ENCODE peak calls at places on chromosomes 5 and 9, in seven cellular contexts. O is tibial nerve, S is stomach, T is heart left ventricle, M is uterus, Q is HCT116, A is upper lobe of left lung. I is an unnamed sample.

GRCh38 chr5:5046680-5047502 is 93.2 kb upstream of the ADAMTS16 start:
- DNase-seq in O (no peak), S (no peak), T (no peak), M (no peak), Q (no peak), A (no peak), I (no peak)

GRCh38 chr9:61671276-61671973 is 481.6 kb downstream of the SPATA31A7 start:
- DNase-seq in O (no peak), S (no peak), T (no peak), M (no peak), Q (no peak), A (peak; percentile 17), I (no peak)

GRCh38 chr5:128681764-128682664 is 144.0 kb upstream of the FBN2 start:
- DNase-seq in O (no peak), S (no peak), T (no peak), M (no peak), Q (peak; percentile 32), A (no peak), I (no peak)

GRCh38 chr5:168415971-168416370 is 70.3 kb upstream of the RARS1 start:
- DNase-seq in O (no peak), S (no peak), T (no peak), M (no peak), Q (no peak), A (no peak), I (no peak)

GRCh38 chr9:92600742-92601261 is 65.0 kb upstream of the ECM2 start:
- DNase-seq in O (no peak), S (no peak), T (no peak), M (peak; percentile 28), Q (no peak), A (no peak), I (no peak)

GRCh38 chr9:136685792-136686533 is 1.3 kb downstream of the AGPAT2 start:
- DNase-seq in O (no peak), S (no peak), T (peak; percentile 48), M (no peak), Q (no peak), A (peak; percentile 66), I (no peak)

GRCh38 chr5:149735066-149735465 is 5.0 kb downstream of the PPARGC1B start:
- DNase-seq in O (peak; percentile 31), S (no peak), T (no peak), M (no peak), Q (no peak), A (peak; percentile 62), I (peak; percentile 38)

GRCh38 chr5:180399931-180400330 is 46.8 kb upstream of the GFPT2 start:
- DNase-seq in O (no peak), S (no peak), T (no peak), M (no peak), Q (no peak), A (no peak), I (no peak)

GRCh38 chr5:39040875-39041274 is 33.3 kb downstream of the RICTOR start:
- DNase-seq in O (no peak), S (peak; percentile 31), T (no peak), M (no peak), Q (no peak), A (no peak), I (peak; percentile 15)

GRCh38 chr9:132341177-132341840 is 13.5 kb downstream of the SETX start:
- DNase-seq in O (no peak), S (no peak), T (no peak), M (no peak), Q (no peak), A (no peak), I (no peak)

GRCh38 chr9:93108301-93109041 is 12.5 kb downstream of the CARD19 start:
- DNase-seq in O (no peak), S (no peak), T (no peak), M (peak; percentile 15), Q (no peak), A (peak; percentile 22), I (peak; percentile 50)

GRCh38 chr5:10291736-10292135 is 16.0 kb downstream of the CMBL start:
- DNase-seq in O (no peak), S (no peak), T (no peak), M (no peak), Q (no peak), A (no peak), I (no peak)

GRCh38 chr5:91162534-91163381 is 220.4 kb downstream of the ARRDC3 start:
- DNase-seq in O (peak; percentile 73), S (peak; percentile 75), T (peak; percentile 64), M (peak; percentile 66), Q (peak; percentile 51), A (peak; percentile 92), I (peak; percentile 85)

GRCh38 chr9:7578951-7579743 is 220.4 kb downstream of the DMAC1 start:
- DNase-seq in O (no peak), S (no peak), T (no peak), M (no peak), Q (no peak), A (no peak), I (no peak)

GRCh38 chr5:18792145-18792544 is 1157.9 kb downstream of the TAF11L14 start:
- DNase-seq in O (no peak), S (peak; percentile 68), T (no peak), M (no peak), Q (no peak), A (no peak), I (no peak)

GRCh38 chr5:150836703-150837102 is 9.6 kb upstream of the IRGM start:
- DNase-seq in O (no peak), S (no peak), T (no peak), M (no peak), Q (no peak), A (no peak), I (no peak)

GRCh38 chr5:94690778-94691177 is 72.3 kb downstream of the SLF1 start:
- DNase-seq in O (no peak), S (no peak), T (no peak), M (no peak), Q (no peak), A (no peak), I (no peak)

GRCh38 chr9:76911971-76912370 is 6.1 kb upstream of the PRUNE2 start:
- DNase-seq in O (no peak), S (no peak), T (no peak), M (no peak), Q (peak; percentile 7), A (no peak), I (no peak)

GRCh38 chr9:82880353-82880752 is 182.6 kb downstream of the RASEF start:
- DNase-seq in O (no peak), S (no peak), T (no peak), M (no peak), Q (no peak), A (no peak), I (no peak)

GRCh38 chr9:36632892-36633291 is 60.2 kb downstream of the MELK start:
- DNase-seq in O (no peak), S (no peak), T (no peak), M (no peak), Q (peak; percentile 7), A (no peak), I (no peak)

GRCh38 chr9:4293293-4293931 is 6.5 kb downstream of the GLIS3 start:
- DNase-seq in O (no peak), S (no peak), T (no peak), M (no peak), Q (peak; percentile 54), A (no peak), I (no peak)

GRCh38 chr9:96022445-96023031 is 147.0 kb downstream of the ERCC6L2 start:
- DNase-seq in O (peak; percentile 47), S (no peak), T (peak; percentile 40), M (no peak), Q (no peak), A (peak; percentile 78), I (no peak)

GRCh38 chr9:133090187-133090586 is 28.4 kb downstream of the CEL start:
- DNase-seq in O (no peak), S (no peak), T (no peak), M (no peak), Q (no peak), A (no peak), I (no peak)

GRCh38 chr9:18979367-18979766 is 53.6 kb downstream of the SAXO1 start:
- DNase-seq in O (no peak), S (no peak), T (no peak), M (no peak), Q (no peak), A (no peak), I (no peak)

GRCh38 chr9:108854641-108855528 is 901 bp downstream of the ACTL7B start:
- DNase-seq in O (no peak), S (no peak), T (no peak), M (no peak), Q (no peak), A (no peak), I (no peak)

GRCh38 chr5:142979636-142980035 is 209.5 kb downstream of the ARHGAP26 start:
- DNase-seq in O (no peak), S (no peak), T (no peak), M (no peak), Q (no peak), A (no peak), I (no peak)
- H3K27ac ChIP-seq in O (no peak overlapping the region), S (no peak overlapping the region), T (no peak overlapping the region), M (no peak overlapping the region), Q (no peak overlapping the region), A (peak overlapping the region; percentile 59), I (no peak overlapping the region)

GRCh38 chr5:157180374-157181264 is at the start of gene ITK:
- DNase-seq in O (no peak), S (no peak), T (no peak), M (no peak), Q (no peak), A (no peak), I (no peak)
- TF ChIP-seq POLR2A in O (no peak), S (no peak), T (no peak), M (no peak), Q (no peak), A (no peak), I (no peak)

DNA sequence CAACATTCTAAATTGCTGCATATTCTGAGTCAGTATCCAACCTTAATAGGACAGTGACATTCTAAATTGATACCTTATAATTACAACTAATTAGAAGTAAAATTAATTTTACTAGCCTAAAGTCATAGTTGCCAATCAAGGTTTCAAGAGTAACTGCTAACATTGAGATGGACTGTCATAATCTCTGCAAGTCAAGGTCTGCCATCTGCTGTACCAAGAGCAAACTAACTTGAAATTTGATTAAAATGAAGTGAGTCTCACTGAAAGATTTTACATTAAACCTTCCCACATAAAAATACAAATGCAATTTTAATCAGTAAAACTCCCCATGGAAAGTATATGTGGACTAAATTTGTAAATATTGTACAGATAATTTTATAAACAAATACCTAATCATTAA is 235.3 kb downstream of the PRDM9 start:
- DNase-seq in O (no peak), S (no peak), T (no peak), M (no peak), Q (no peak), A (no peak), I (no peak)
- TF ChIP-seq CTCF in O (no peak), S (no peak), T (no peak), M (no peak), Q (no peak), A (no peak), I (no peak)

GRCh38 chr5:126415789-126416188 is 7.4 kb upstream of the GRAMD2B start:
- DNase-seq in O (no peak), S (no peak), T (no peak), M (no peak), Q (no peak), A (no peak), I (no peak)
- H3K27ac ChIP-seq in O (no peak overlapping the region), S (peak overlapping the region; percentile 39), T (peak overlapping the region; percentile 35), M (peak overlapping the region; percentile 68), Q (no peak overlapping the region), A (peak overlapping the region; percentile 60), I (peak overlapping the region; percentile 43)